ENCODE peak calls at places on chromosomes 11 and 22, in four cellular contexts. M is GM23248, Q is MM.1S, B is OCI-LY7. U is an unnamed sample.

GRCh38 chr11:18321991-18322711 is at the start of the genes GTF2H1 and HPS5:
- DNase-seq in B (peak; percentile 99), Q (peak; percentile 99), M (peak; percentile 99), U (peak; percentile 99)

GRCh38 chr22:29187831-29188230 is 17.9 kb upstream of the EMID1 start:
- DNase-seq in B (no peak), Q (no peak), M (no peak), U (no peak)

GRCh38 chr11:123653405-123653996 is 923 bp downstream of the SCN3B start:
- DNase-seq in B (no peak), M (no peak), Q (no peak), U (no peak)

GRCh38 chr11:67266424-67267187 is at the start of gene GRK2:
- DNase-seq in B (peak; percentile 69), Q (peak; percentile 55), M (peak; percentile 86), U (peak; percentile 83)

GRCh38 chr22:32700186-32700882 is 101.2 kb upstream of the TIMP3 start:
- DNase-seq in M (peak; percentile 64), B (no peak), Q (no peak), U (no peak)

GRCh38 chr11:46895821-46896220 is 22.5 kb downstream of the LRP4 start:
- DNase-seq in Q (no peak), M (peak; percentile 33), B (no peak), U (no peak)

GRCh38 chr11:33777906-33778305 is 3.6 kb upstream of the FBXO3 start:
- DNase-seq in Q (peak; percentile 87), M (no peak), B (peak; percentile 17), U (no peak)

GRCh38 chr11:71381781-71382505 is 66.2 kb downstream of the DHCR7 start:
- DNase-seq in B (peak; percentile 45), Q (peak; percentile 15), M (no peak), U (no peak)

GRCh38 chr22:44012172-44012571 is 11.9 kb upstream of the PARVB start:
- DNase-seq in Q (no peak), B (no peak), M (peak; percentile 16), U (no peak)

GRCh38 chr11:74784234-74784633 is 35.6 kb downstream of the RNF169 start:
- DNase-seq in Q (no peak), M (no peak), B (no peak), U (no peak)

GRCh38 chr22:29269230-29269604 is 1.1 kb downstream of the EWSR1 start:
- DNase-seq in M (peak; percentile 46), Q (no peak), B (peak; percentile 38), U (no peak)

DNA sequence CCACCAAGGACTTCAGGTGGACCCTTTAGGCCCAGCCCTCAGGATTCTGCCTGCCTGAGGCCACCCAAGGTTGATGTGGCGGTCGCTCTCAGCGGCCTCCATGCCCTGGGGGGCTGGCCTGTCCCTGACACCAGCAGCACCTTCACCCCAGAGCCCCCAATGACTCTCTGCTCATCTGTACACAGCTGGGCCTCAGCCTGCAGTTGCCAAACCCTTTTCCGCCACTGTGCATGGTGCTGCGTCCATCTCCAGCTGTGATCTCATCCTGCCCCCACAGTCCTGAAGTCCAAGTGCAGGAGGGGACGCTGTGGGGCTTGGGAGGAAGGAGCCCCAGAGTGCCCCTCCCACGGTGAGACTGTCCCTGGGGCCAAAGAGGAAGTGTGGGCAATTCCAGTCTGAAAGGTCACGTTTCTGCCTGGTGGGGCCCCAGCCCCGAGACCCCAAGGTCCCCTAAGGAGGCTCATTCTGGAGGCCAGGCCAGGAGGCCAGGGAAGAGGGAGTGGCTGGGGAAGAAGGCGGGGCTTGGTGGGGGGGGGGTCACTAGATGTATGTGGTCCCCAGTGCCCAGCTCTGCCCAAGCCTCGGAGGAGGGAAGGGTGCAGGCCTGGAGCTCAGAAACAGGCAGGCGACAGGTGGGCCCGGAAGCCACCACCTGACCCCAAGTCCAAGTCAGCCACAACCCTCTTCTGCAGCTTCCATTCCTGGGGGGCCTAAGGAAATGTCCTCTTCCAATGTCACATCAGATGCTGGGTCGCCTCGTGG is 31.5 kb downstream of the OSBPL5 start:
- DNase-seq in Q (no peak), B (no peak), M (no peak), U (no peak)
- TF ChIP-seq EZH2phosphoT487 in Q (no peak), B (no peak), M (no peak), U (no peak)

GRCh38 chr11:86047275-86047991 is 21.5 kb downstream of the PICALM start:
- DNase-seq in B (no peak), Q (no peak), M (peak; percentile 91), U (no peak)
- H3K27ac ChIP-seq in B (no peak overlapping the region), Q (no peak overlapping the region), M (peak overlapping the region; percentile 61), U (no peak overlapping the region)

GRCh38 chr11:108916290-108916689 is 251.4 kb downstream of the DDX10 start:
- DNase-seq in B (no peak), M (peak; percentile 38), Q (no peak), U (no peak)
- H3K4me3 ChIP-seq in B (no peak overlapping the region), M (no peak overlapping the region), Q (no peak overlapping the region), U (no peak overlapping the region)

GRCh38 chr11:117458275-117459120 is 130.8 kb downstream of the CEP164 start:
- DNase-seq in B (no peak), Q (no peak), M (no peak), U (no peak)
- TF ChIP-seq EZH2phosphoT487 in B (no peak), Q (no peak), M (no peak), U (no peak)

DNA sequence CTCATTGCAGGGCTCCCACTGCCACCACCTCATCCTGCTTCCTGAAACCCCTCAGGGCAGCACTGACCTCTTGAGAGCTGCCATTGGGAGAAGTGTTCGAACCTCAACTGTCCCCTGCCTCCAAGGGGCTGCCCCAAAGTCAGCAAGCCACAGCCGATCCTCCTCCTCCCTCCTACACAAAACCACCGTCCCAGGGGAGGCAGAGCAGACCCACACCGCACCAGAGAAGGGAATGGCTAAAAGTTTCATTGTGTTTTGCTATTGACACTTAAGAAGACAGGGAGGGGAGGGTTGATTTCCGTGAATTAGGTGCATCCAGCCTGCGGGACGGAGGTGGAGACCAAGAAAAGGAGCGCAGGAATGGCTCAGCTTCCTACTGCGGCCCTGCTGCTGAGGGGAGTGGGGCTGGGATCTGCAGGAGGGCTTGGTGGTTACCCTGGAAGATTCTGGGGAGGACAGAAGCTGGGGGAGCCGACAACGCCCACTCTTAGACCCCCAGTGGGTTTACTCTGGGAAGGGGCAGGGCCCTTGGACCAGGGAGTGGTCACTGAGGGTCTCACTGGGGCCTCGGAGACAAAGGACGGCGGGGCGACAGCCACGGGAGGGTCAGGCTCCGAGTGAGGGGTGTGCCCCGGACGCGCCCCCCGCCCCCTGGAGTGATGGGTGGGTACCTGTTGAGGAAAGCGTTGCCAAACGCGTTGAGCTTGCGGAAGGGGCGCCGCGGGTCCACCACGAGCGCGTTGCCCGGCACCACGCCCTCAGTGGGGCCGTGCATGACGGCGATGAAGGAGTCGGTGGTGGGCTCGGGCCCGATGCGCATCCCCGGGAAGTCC is 815 bp downstream of the EHD1 start:
- DNase-seq in Q (no peak), M (peak; percentile 60), B (peak; percentile 53), U (no peak)
- H3K27ac ChIP-seq in Q (no peak overlapping the region), M (peak overlapping the region; percentile 66), B (peak overlapping the region; percentile 97), U (peak overlapping the region; percentile 83)

DNA sequence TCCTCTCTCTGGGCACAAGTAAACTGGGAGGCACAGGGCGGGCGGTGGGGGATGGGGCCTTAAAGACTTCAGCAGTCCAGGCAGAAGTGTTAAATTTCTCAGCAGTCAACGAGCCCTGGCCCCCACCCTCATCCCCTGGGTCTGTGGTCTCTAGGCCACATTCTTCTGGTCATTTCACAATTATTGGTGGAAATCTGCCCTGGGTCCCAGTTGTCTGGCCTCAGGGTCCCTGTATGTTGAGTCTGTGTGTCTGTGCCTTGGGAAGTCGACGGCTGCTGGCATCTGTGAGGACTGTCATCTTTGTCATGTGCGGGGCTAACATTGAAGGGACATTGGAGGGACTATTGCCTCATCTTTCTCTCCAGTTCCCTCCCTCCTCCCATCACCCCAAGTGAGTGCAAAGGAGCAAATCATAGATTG is 1.7 kb downstream of the TSPAN18 start:
- DNase-seq in M (no peak), B (no peak), Q (no peak), U (no peak)
- H3K4me3 ChIP-seq in M (no peak overlapping the region), B (no peak overlapping the region), Q (no peak overlapping the region), U (no peak overlapping the region)

GRCh38 chr11:105870521-105871113 is 151.4 kb downstream of the MSANTD4 start:
- DNase-seq in M (no peak), Q (no peak), B (no peak), U (no peak)
- TF ChIP-seq EZH2phosphoT487 in M (no peak), Q (no peak), B (no peak), U (no peak)

GRCh38 chr22:50577697-50577986 is 585 bp downstream of the CPT1B start:
- DNase-seq in B (no peak), M (no peak), Q (no peak), U (no peak)

GRCh38 chr22:50575426-50575941 is 2.7 kb downstream of the CPT1B start:
- DNase-seq in B (no peak), M (no peak), Q (no peak), U (no peak)

GRCh38 chr22:50576806-50577696 is 1.2 kb downstream of the CPT1B start:
- DNase-seq in Q (no peak), B (no peak), M (no peak), U (no peak)

GRCh38 chr22:50574383-50574755 is 3.9 kb downstream of the CPT1B start:
- DNase-seq in M (no peak), B (no peak), Q (no peak), U (no peak)

GRCh38 chr22:50576070-50576469 is 2.2 kb downstream of the CPT1B start:
- DNase-seq in M (peak; percentile 47), Q (no peak), B (no peak), U (no peak)
- H3K27ac ChIP-seq in M (no peak overlapping the region), Q (no peak overlapping the region), B (no peak overlapping the region), U (no peak overlapping the region)

DNA sequence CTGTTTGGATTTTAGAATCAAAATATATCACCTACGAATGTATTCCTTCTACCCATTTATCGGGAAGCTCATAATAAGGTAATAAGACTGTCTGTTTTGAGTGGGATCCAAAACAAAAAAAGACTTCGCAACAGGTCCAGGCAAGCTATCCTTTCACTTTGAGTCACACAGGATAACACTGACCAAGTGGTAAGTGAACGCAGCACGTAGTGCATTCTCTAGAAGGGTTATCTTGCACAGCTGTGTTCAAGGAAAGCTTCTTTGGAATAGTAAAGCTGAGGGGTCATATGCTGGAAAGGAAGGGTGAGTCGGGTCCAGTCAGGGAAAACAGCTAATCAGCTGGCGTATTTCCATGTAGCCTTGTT is 22.3 kb upstream of the NRGN start:
- DNase-seq in M (no peak), B (no peak), Q (no peak), U (no peak)
- H3K4me3 ChIP-seq in M (no peak overlapping the region), B (no peak overlapping the region), Q (no peak overlapping the region), U (no peak overlapping the region)

U was measured in hepatocyte.